ENCODE peak calls at places on chromosome 15, in five cellular contexts. Q, B, L, U and C are unnamed samples.
A peak's percentile ranks its signal among the peaks of the same experiment; 100 is the strongest.

GRCh38 chr15:31477301-31477700 is 150.7 kb downstream of the KLF13 start:
- DNase-seq in Q (no peak), B (no peak), L (no peak), U (no peak), C (no peak)

GRCh38 chr15:31278544-31279220 is 48.0 kb upstream of the KLF13 start:
- DNase-seq in Q (no peak), B (no peak), L (peak; percentile 6), U (no peak), C (peak; percentile 26)

GRCh38 chr15:70447927-70448698 is 315.2 kb downstream of the UACA start:
- DNase-seq in Q (no peak), B (peak; percentile 36), L (no peak), U (peak; percentile 54), C (no peak)

GRCh38 chr15:38411902-38412301 is 42.0 kb upstream of the FAM98B start:
- DNase-seq in Q (no peak), B (no peak), L (no peak), U (no peak), C (no peak)

GRCh38 chr15:44087578-44088190 is 107.4 kb downstream of the FRMD5 start:
- DNase-seq in Q (peak; percentile 69), B (no peak), L (no peak), U (no peak), C (no peak)

GRCh38 chr15:90829942-90830440 is 38.4 kb upstream of the FURIN start:
- DNase-seq in Q (no peak), B (no peak), L (peak; percentile 62), U (peak; percentile 72), C (peak; percentile 71)

GRCh38 chr15:36191459-36191858 is 388.0 kb upstream of the CDIN1 start:
- DNase-seq in Q (no peak), B (no peak), L (no peak), U (no peak), C (no peak)

GRCh38 chr15:48481802-48482201 is 150.6 kb downstream of the DUT start:
- DNase-seq in Q (no peak), B (no peak), L (no peak), U (no peak), C (no peak)

GRCh38 chr15:93138681-93139080 is 49.7 kb upstream of the RGMA start:
- DNase-seq in Q (no peak), B (no peak), L (no peak), U (no peak), C (no peak)